ENCODE peak calls at places on chromosomes 5 and 9, in seven cellular contexts. N, H, L, F, Y, U and V are unnamed samples.
A peak's percentile ranks its signal among the peaks of the same experiment; 100 is the strongest.

GRCh38 chr9:37916471-37917314 is 12.8 kb upstream of the SLC25A51 start:
- DNase-seq in L (no peak), U (no peak), N (no peak), F (peak; percentile 59), Y (peak; percentile 17), H (no peak), V (no peak)

GRCh38 chr5:171593401-171593800 is 174.0 kb downstream of the FGF18 start:
- DNase-seq in N (no peak), F (no peak), Y (no peak), H (no peak), L (no peak), U (no peak), V (no peak)

GRCh38 chr5:128551476-128551875 is 13.4 kb upstream of the FBN2 start:
- DNase-seq in U (no peak), Y (no peak), L (no peak), H (no peak), N (peak; percentile 44), F (no peak), V (no peak)

GRCh38 chr5:6377121-6377520 is 1.2 kb downstream of the MED10 start:
- DNase-seq in U (no peak), F (no peak), Y (no peak), H (peak; percentile 35), N (peak; percentile 48), L (no peak), V (no peak)

GRCh38 chr5:105392122-105392709 is 1829.6 kb upstream of the NUDT12 start:
- DNase-seq in F (no peak), N (no peak), Y (peak; percentile 45), L (no peak), U (peak; percentile 52), H (no peak), V (no peak)

GRCh38 chr5:82413302-82414042 is 135.3 kb upstream of the RPS23 start:
- DNase-seq in N (peak; percentile 93), L (no peak), H (peak; percentile 94), U (no peak), Y (no peak), F (no peak), V (no peak)

GRCh38 chr9:105296889-105297288 is 52.4 kb downstream of the SLC44A1 start:
- DNase-seq in N (peak; percentile 98), U (no peak), L (no peak), Y (no peak), H (peak; percentile 98), F (peak; percentile 52), V (peak; percentile 38)

GRCh38 chr9:128059365-128059983 is 7.6 kb downstream of the NAIF1 start:
- DNase-seq in H (no peak), U (no peak), N (no peak), L (no peak), Y (no peak), F (no peak), V (no peak)

GRCh38 chr9:76654575-76654974 is 109.7 kb upstream of the PCA3 start:
- DNase-seq in L (no peak), Y (no peak), U (no peak), H (peak; percentile 96), F (no peak), N (peak; percentile 98), V (no peak)

GRCh38 chr5:88094403-88094802 is 174.2 kb downstream of the TMEM161B start:
- DNase-seq in N (no peak), H (no peak), F (no peak), U (no peak), Y (no peak), L (no peak), V (no peak)

GRCh38 chr9:3235497-3235896 is 290.3 kb downstream of the RFX3 start:
- DNase-seq in Y (no peak), F (no peak), N (no peak), H (peak; percentile 47), L (no peak), U (no peak), V (no peak)

GRCh38 chr9:133120343-133121199 is 469 bp downstream of the RALGDS start:
- DNase-seq in U (no peak), L (no peak), N (no peak), H (no peak), F (peak; percentile 61), Y (no peak), V (no peak)

GRCh38 chr5:14108170-14108996 is 34.8 kb upstream of the TRIO start:
- DNase-seq in L (peak; percentile 60), Y (no peak), H (peak; percentile 95), F (peak; percentile 65), U (no peak), N (peak; percentile 92), V (peak; percentile 38)

GRCh38 chr5:139593716-139594319 is 32.7 kb downstream of the UBE2D2 start:
- DNase-seq in N (peak; percentile 62), H (peak; percentile 30), Y (no peak), U (no peak), L (no peak), F (no peak), V (no peak)

GRCh38 chr5:101393795-101394450 is 490.8 kb upstream of the ST8SIA4 start:
- DNase-seq in F (no peak), H (peak; percentile 74), Y (no peak), L (no peak), U (no peak), N (no peak), V (no peak)

GRCh38 chr9:78314953-78315870 is 18.3 kb downstream of the PSAT1 start:
- DNase-seq in U (no peak), Y (no peak), F (no peak), L (no peak), H (peak; percentile 33), N (peak; percentile 62), V (no peak)

GRCh38 chr9:23779220-23779619 is 46.8 kb downstream of the ELAVL2 start:
- DNase-seq in N (no peak), Y (no peak), U (no peak), H (no peak), L (no peak), F (no peak), V (no peak)

GRCh38 chr5:137182576-137182975 is 316.6 kb downstream of the SPOCK1 start:
- DNase-seq in U (no peak), L (no peak), F (no peak), H (no peak), Y (no peak), N (no peak), V (no peak)

GRCh38 chr9:79567671-79568098 is 4.1 kb upstream of the TLE4 start:
- DNase-seq in F (no peak), Y (no peak), U (no peak), L (no peak), N (no peak), H (no peak), V (no peak)

GRCh38 chr9:121173501-121173900 is 28.2 kb downstream of the RAB14 start:
- DNase-seq in H (no peak), L (no peak), N (peak; percentile 24), Y (no peak), U (no peak), F (no peak), V (no peak)

GRCh38 chr5:10460252-10460906 is 18.7 kb downstream of the ROPN1L start:
- DNase-seq in Y (no peak), L (no peak), N (no peak), H (no peak), F (peak; percentile 52), U (no peak), V (no peak)

GRCh38 chr5:76717222-76718083 is 1.5 kb downstream of the F2R start:
- DNase-seq in F (no peak), N (no peak), H (no peak), Y (no peak), U (no peak), L (no peak), V (no peak)

GRCh38 chr9:128927731-128928411 is 7.1 kb downstream of the PHYHD1 start:
- DNase-seq in H (peak; percentile 48), N (no peak), Y (peak; percentile 67), F (peak; percentile 48), L (peak; percentile 53), U (no peak), V (peak; percentile 72)

GRCh38 chr9:134477342-134477925 is 151.2 kb downstream of the RXRA start:
- DNase-seq in F (no peak), N (no peak), Y (no peak), U (no peak), H (no peak), L (no peak), V (no peak)

GRCh38 chr9:95383198-95383673 is 65.7 kb upstream of the FANCC start:
- DNase-seq in U (no peak), Y (no peak), L (no peak), N (peak; percentile 70), F (no peak), H (peak; percentile 13), V (no peak)

GRCh38 chr5:179805529-179806249 is 977 bp downstream of the MGAT4B start:
- DNase-seq in L (no peak), H (no peak), F (peak; percentile 57), U (no peak), Y (peak; percentile 63), N (peak; percentile 55), V (no peak)

GRCh38 chr9:77422969-77423368 is 225.2 kb downstream of the GNA14 start:
- DNase-seq in Y (no peak), L (no peak), U (no peak), F (no peak), H (no peak), N (no peak), V (no peak)

GRCh38 chr9:127144670-127145458 is 22.4 kb upstream of the ANGPTL2 start:
- DNase-seq in Y (no peak), H (no peak), U (no peak), N (no peak), F (no peak), L (peak; percentile 75), V (no peak)

GRCh38 chr9:27626629-27627564 is 53.6 kb upstream of the C9orf72 start:
- DNase-seq in U (no peak), Y (no peak), L (no peak), N (no peak), H (no peak), F (no peak), V (peak; percentile 16)

GRCh38 chr9:70510157-70510770 is 95.8 kb upstream of the KLF9 start:
- DNase-seq in H (no peak), N (no peak), Y (no peak), U (no peak), L (no peak), F (no peak), V (peak; percentile 39)